ENCODE peak calls at places on chromosomes 2 and 18, in four cellular contexts. U is IMR-90, E is H9, N is H1. Q is an unnamed sample.

GRCh38 chr2:196840171-196840570 is 31.0 kb upstream of the C2orf66 start:
- DNase-seq in N (no peak), U (no peak), E (no peak), Q (no peak)

GRCh38 chr2:200863655-200864205 is 728 bp downstream of the CLK1 start:
- DNase-seq in N (no peak), U (no peak), E (no peak), Q (peak)

GRCh38 chr2:46213906-46214305 is 83.3 kb upstream of the EPAS1 start:
- DNase-seq in E (no peak), N (no peak), U (no peak), Q (no peak)

GRCh38 chr2:63763336-63764056 is 78.2 kb upstream of the UGP2 start:
- DNase-seq in U (peak), E (no peak), N (no peak), Q (no peak)

GRCh38 chr2:200223385-200223784 is 83.1 kb upstream of the SPATS2L start:
- DNase-seq in N (no peak), E (no peak), U (peak), Q (no peak)

GRCh38 chr2:199911052-199911876 is at the start of gene C2orf69:
- DNase-seq in N (peak), E (peak), U (peak), Q (peak)

GRCh38 chr2:101823849-101824248 is 126.3 kb downstream of the MAP4K4 start:
- DNase-seq in E (no peak), U (peak), N (no peak), Q (no peak)

GRCh38 chr2:37819228-37819627 is 105.9 kb upstream of the RMDN2 start:
- DNase-seq in E (no peak), U (peak), N (no peak), Q (no peak)

GRCh38 chr18:75132068-75132467 is 76.9 kb downstream of the PTGR3 start:
- DNase-seq in N (peak), U (no peak), E (no peak), Q (no peak)

GRCh38 chr2:9748586-9748985 is 94.7 kb upstream of the TAF1B start:
- DNase-seq in U (no peak), E (no peak), N (no peak), Q (no peak)

GRCh38 chr2:157470321-157470720 is 26.4 kb upstream of the CYTIP start:
- DNase-seq in E (no peak), U (no peak), N (no peak), Q (peak)

GRCh38 chr18:26919656-26920055 is 54.1 kb upstream of the AQP4 start:
- DNase-seq in N (no peak), E (no peak), U (no peak), Q (no peak)

GRCh38 chr2:240814946-240815760 is 4.9 kb downstream of the KIF1A start:
- DNase-seq in U (no peak), E (no peak), N (no peak), Q (no peak)

GRCh38 chr18:67783215-67783946 is 266.9 kb upstream of the DSEL start:
- DNase-seq in U (peak), N (no peak), E (no peak), Q (peak)

GRCh38 chr2:157413342-157414035 is 30.4 kb downstream of the CYTIP start:
- DNase-seq in E (no peak), U (no peak), N (no peak), Q (no peak)

GRCh38 chr18:5604778-5605177 is 61.0 kb upstream of the EPB41L3 start:
- DNase-seq in N (no peak), U (no peak), E (no peak), Q (peak)

GRCh38 chr18:77061946-77062517 is 70.6 kb downstream of the MBP start:
- DNase-seq in E (peak), N (no peak), U (no peak), Q (peak)

GRCh38 chr18:79133724-79134123 is 64.5 kb downstream of the ATP9B start:
- DNase-seq in E (no peak), U (no peak), N (no peak), Q (no peak)

GRCh38 chr2:140457483-140457882 is 1673.3 kb downstream of the LRP1B start:
- DNase-seq in N (no peak), U (no peak), E (no peak), Q (no peak)

GRCh38 chr18:69817335-69817935 is 130.2 kb downstream of the CD226 start:
- DNase-seq in N (no peak), E (no peak), U (peak), Q (peak)

GRCh38 chr2:216115224-216115582 is 6.1 kb downstream of the XRCC5 start:
- DNase-seq in E (no peak), U (no peak), N (no peak), Q (no peak)

GRCh38 chr2:138956116-138956515 is 175.9 kb upstream of the NXPH2 start:
- DNase-seq in U (no peak), N (no peak), E (no peak), Q (no peak)

GRCh38 chr2:129903586-129904425 is 75.7 kb upstream of the RAB6C start:
- DNase-seq in N (peak), U (no peak), E (peak), Q (peak)

GRCh38 chr2:130288467-130289403 is 54.0 kb upstream of the IMP4 start:
- DNase-seq in N (peak), U (no peak), E (peak), Q (peak)

GRCh38 chr2:8790739-8791162 is 46.7 kb downstream of the KIDINS220 start:
- DNase-seq in E (no peak), N (no peak), U (no peak), Q (no peak)

GRCh38 chr18:32542221-32542798 is 71.6 kb upstream of the GAREM1 start:
- DNase-seq in N (no peak), E (no peak), U (peak), Q (peak)

GRCh38 chr2:44137872-44138551 is 30.7 kb upstream of the PPM1B start:
- DNase-seq in E (peak), N (no peak), U (no peak), Q (peak)

GRCh38 chr2:95343429-95344207 is 46.5 kb downstream of the KCNIP3 start:
- DNase-seq in N (no peak), E (no peak), U (no peak), Q (no peak)

GRCh38 chr2:218727502-218728165 is 17.0 kb downstream of the TTLL4 start:
- DNase-seq in N (no peak), E (no peak), U (peak), Q (no peak)

GRCh38 chr2:112582314-112582746 is 2.1 kb upstream of the CHCHD5 start:
- DNase-seq in U (peak), E (no peak), N (no peak), Q (peak)

GRCh38 chr18:37505321-37505720 is 60.3 kb downstream of the CELF4 start:
- DNase-seq in E (no peak), U (no peak), N (no peak), Q (no peak)

GRCh38 chr18:11993264-11993916 is 12.1 kb downstream of the IMPA2 start:
- DNase-seq in E (no peak), N (no peak), U (no peak), Q (no peak)

GRCh38 chr2:189298038-189298437 is 118.5 kb upstream of the COL5A2 start:
- DNase-seq in E (no peak), N (no peak), U (peak), Q (no peak)

GRCh38 chr2:64932327-64933216 is 56.6 kb upstream of the SLC1A4 start:
- DNase-seq in E (no peak), U (no peak), N (no peak), Q (no peak)

GRCh38 chr18:76256897-76257500 is 238.0 kb downstream of the ZNF516 start:
- DNase-seq in U (peak), E (peak), N (no peak), Q (peak)

GRCh38 chr2:240561325-240561971 is 1.3 kb downstream of the DUSP28 start:
- DNase-seq in U (peak), E (no peak), N (peak), Q (no peak)

GRCh38 chr18:51278045-51278649 is 80.7 kb upstream of the MEX3C start:
- DNase-seq in E (peak), U (no peak), N (peak), Q (peak)

GRCh38 chr2:240638517-240639160 is 13.4 kb downstream of the GPR35 start:
- DNase-seq in U (no peak), N (no peak), E (no peak), Q (no peak)

GRCh38 chr2:237181844-237182243 is 96.2 kb downstream of the COPS8 start:
- DNase-seq in U (peak), N (no peak), E (no peak), Q (peak)

GRCh38 chr2:58699412-58699811 is 458.3 kb upstream of the FANCL start:
- DNase-seq in E (no peak), N (no peak), U (no peak), Q (no peak)
- H4K5ac ChIP-seq in E (no peak), N (no peak), U (no peak), Q (no peak)

DNA sequence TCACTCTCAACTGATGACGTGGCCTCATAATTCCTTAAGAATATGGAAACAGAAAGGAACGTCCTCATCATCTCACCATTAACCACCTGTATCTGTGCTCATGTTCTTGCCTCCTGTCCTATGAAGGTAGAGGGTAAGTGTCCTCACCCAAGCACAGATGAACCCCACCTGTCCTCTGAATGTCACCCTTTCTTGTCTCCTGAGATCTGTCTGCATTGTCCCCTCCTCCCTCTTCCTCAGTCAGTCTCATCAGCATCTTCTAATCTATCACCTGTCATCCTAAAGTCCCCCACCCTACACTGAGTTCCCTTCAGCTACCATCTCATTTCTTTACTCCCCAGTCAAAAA is 39.4 kb upstream of the LPIN2 start:
- DNase-seq in U (no peak), N (no peak), E (no peak), Q (no peak)
- H3K27ac ChIP-seq in U (no peak), N (no peak), E (no peak), Q (no peak)

GRCh38 chr2:127739800-127740199 is 38.5 kb downstream of the SFT2D3 start:
- DNase-seq in E (no peak), U (no peak), N (no peak), Q (no peak)
- H4K5ac ChIP-seq in E (no peak), U (no peak), N (no peak), Q (no peak)

DNA sequence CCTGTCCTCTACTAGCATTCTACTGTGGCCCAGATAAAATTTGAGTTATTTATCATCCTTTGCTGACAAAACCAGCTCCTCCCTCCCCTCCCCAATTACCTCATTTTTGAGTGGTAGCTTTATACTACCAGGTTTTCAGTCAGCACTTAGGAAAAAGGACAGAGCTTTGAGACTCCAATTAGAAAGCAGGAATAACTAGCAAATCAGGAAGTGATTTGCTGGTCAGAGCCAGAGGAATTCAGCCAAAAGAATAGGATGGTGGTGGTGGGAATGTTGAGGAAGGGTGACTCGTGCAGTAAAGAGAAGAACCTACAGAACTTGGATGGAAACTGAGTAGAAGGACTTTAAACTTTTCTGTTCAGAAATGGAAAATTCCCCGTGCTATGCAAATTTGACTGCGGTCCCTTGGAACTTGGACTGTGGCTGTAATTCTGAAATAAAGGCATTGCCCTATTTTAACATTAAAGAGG is 3.7 kb downstream of the MYL12B start:
- DNase-seq in E (no peak), U (peak), N (no peak), Q (peak)
- H3K27ac ChIP-seq in E (no peak), U (no peak), N (no peak), Q (no peak)

DNA sequence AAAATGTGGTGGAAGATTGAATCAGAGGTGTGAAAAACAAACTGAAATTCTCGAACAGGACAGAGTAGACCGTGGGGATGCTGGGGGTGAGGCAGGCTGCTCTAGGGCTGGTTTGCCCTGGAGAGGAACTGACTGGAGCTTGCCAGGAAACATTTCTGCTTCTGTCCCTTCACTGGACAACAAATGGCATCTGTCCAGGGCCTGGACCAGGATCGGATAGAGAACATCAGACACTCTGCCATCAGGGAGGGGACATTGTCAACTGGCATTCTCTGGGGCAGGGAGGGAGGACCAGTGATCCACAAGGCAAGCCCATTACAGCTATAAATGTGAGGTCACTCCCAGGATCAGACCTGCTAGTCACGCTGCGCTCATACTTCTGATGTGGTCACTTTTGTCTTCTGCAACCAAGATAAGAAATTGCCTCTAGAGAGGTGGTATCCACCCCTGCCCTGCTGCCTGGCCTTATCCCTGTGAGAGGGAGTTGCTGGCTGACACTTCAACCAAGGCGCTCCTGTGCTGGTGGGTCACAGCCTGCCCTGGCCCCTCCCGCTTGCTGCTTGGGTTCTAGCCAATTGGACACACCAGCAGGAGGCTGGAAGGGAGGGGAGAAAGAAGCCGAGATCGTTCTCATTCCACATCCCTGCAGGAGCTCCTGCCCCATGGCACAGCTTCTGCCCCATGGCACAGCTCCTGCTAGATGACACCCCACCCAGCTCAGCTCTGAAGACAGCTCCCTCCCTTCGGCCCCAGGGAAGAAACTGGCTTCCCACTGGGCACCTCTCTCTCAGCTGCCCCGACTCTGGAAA is 8.7 kb downstream of the NPPC start:
- DNase-seq in N (no peak), U (no peak), E (peak), Q (peak)
- H4K5ac ChIP-seq in N (no peak), U (no peak), E (no peak), Q (no peak)

Q was measured in mesendoderm.